ENCODE peak calls at places on chromosomes 3 and 15, in seven cellular contexts. One of them, this sample, is unnamed.

GRCh38 chr3:139533781-139534443 is 5.6 kb downstream of the RBP1 start:
- DNase-seq in Panc1: no peak
- DNase-seq in tibial nerve: no peak
- DNase-seq in heart right ventricle: peak; percentile 29
- DNase-seq in RWPE2: no peak
- DNase-seq in dorsolateral prefrontal cortex: peak; percentile 65
- DNase-seq in transverse colon: no peak
- DNase-seq in this sample: peak; percentile 19

GRCh38 chr3:46860381-46861292 is 2.6 kb downstream of the MYL3 start:
- DNase-seq in tibial nerve: peak; percentile 13
- DNase-seq in dorsolateral prefrontal cortex: peak; percentile 42
- DNase-seq in heart right ventricle: peak; percentile 50
- DNase-seq in transverse colon: no peak
- DNase-seq in Panc1: no peak
- DNase-seq in RWPE2: peak; percentile 58
- DNase-seq in this sample: no peak

GRCh38 chr3:157122116-157122515 is 37.8 kb downstream of the CCNL1 start:
- DNase-seq in heart right ventricle: no peak
- DNase-seq in tibial nerve: no peak
- DNase-seq in Panc1: no peak
- DNase-seq in RWPE2: peak; percentile 80
- DNase-seq in dorsolateral prefrontal cortex: no peak
- DNase-seq in transverse colon: no peak
- DNase-seq in this sample: peak; percentile 95

GRCh38 chr15:28128036-28128435 is 28.9 kb upstream of the OCA2 start:
- DNase-seq in RWPE2: peak; percentile 56
- DNase-seq in Panc1: no peak
- DNase-seq in tibial nerve: no peak
- DNase-seq in transverse colon: no peak
- DNase-seq in dorsolateral prefrontal cortex: peak; percentile 90
- DNase-seq in heart right ventricle: peak; percentile 63
- DNase-seq in this sample: no peak

GRCh38 chr3:152909180-152909883 is 74.4 kb downstream of the P2RY1 start:
- DNase-seq in heart right ventricle: no peak
- DNase-seq in transverse colon: no peak
- DNase-seq in RWPE2: no peak
- DNase-seq in dorsolateral prefrontal cortex: no peak
- DNase-seq in Panc1: no peak
- DNase-seq in tibial nerve: no peak
- DNase-seq in this sample: peak; percentile 17

GRCh38 chr15:71800835-71801745 is 9.3 kb upstream of the NR2E3 start:
- DNase-seq in RWPE2: no peak
- DNase-seq in transverse colon: peak; percentile 55
- DNase-seq in Panc1: peak; percentile 64
- DNase-seq in dorsolateral prefrontal cortex: peak; percentile 72
- DNase-seq in heart right ventricle: no peak
- DNase-seq in tibial nerve: no peak
- DNase-seq in this sample: peak; percentile 76

GRCh38 chr15:47471020-47471419 is 246.3 kb upstream of the SEMA6D start:
- DNase-seq in tibial nerve: no peak
- DNase-seq in Panc1: no peak
- DNase-seq in heart right ventricle: no peak
- DNase-seq in transverse colon: no peak
- DNase-seq in dorsolateral prefrontal cortex: no peak
- DNase-seq in RWPE2: no peak
- DNase-seq in this sample: peak; percentile 21

GRCh38 chr15:51768018-51768417 is 16.6 kb downstream of the TMOD2 start:
- DNase-seq in RWPE2: no peak
- DNase-seq in heart right ventricle: no peak
- DNase-seq in tibial nerve: no peak
- DNase-seq in Panc1: no peak
- DNase-seq in transverse colon: no peak
- DNase-seq in dorsolateral prefrontal cortex: no peak
- DNase-seq in this sample: no peak

GRCh38 chr3:70824785-70825184 is 512.3 kb upstream of the MDFIC2 start:
- DNase-seq in transverse colon: no peak
- DNase-seq in dorsolateral prefrontal cortex: no peak
- DNase-seq in tibial nerve: no peak
- DNase-seq in Panc1: no peak
- DNase-seq in heart right ventricle: no peak
- DNase-seq in RWPE2: no peak
- DNase-seq in this sample: peak; percentile 94

GRCh38 chr3:187000711-187001151 is 70.4 kb downstream of the ST6GAL1 start:
- DNase-seq in transverse colon: peak; percentile 33
- DNase-seq in RWPE2: no peak
- DNase-seq in heart right ventricle: no peak
- DNase-seq in dorsolateral prefrontal cortex: no peak
- DNase-seq in Panc1: no peak
- DNase-seq in tibial nerve: no peak
- DNase-seq in this sample: no peak

GRCh38 chr3:10620833-10621082 is 115.4 kb upstream of the ATP2B2 start:
- DNase-seq in heart right ventricle: no peak
- DNase-seq in Panc1: no peak
- DNase-seq in tibial nerve: no peak
- DNase-seq in RWPE2: no peak
- DNase-seq in transverse colon: no peak
- DNase-seq in dorsolateral prefrontal cortex: no peak
- DNase-seq in this sample: no peak

GRCh38 chr3:118938183-118938961 is 96.3 kb downstream of the IGSF11 start:
- DNase-seq in heart right ventricle: no peak
- DNase-seq in dorsolateral prefrontal cortex: no peak
- DNase-seq in tibial nerve: no peak
- DNase-seq in Panc1: no peak
- DNase-seq in RWPE2: no peak
- DNase-seq in transverse colon: no peak
- DNase-seq in this sample: peak; percentile 21

GRCh38 chr3:110575702-110576101 is 495.9 kb upstream of the NECTIN3 start:
- DNase-seq in dorsolateral prefrontal cortex: no peak
- DNase-seq in Panc1: no peak
- DNase-seq in heart right ventricle: no peak
- DNase-seq in transverse colon: no peak
- DNase-seq in RWPE2: no peak
- DNase-seq in tibial nerve: no peak
- DNase-seq in this sample: no peak

GRCh38 chr3:47910777-47911440 is 105.3 kb downstream of the MAP4 start:
- DNase-seq in heart right ventricle: no peak
- DNase-seq in dorsolateral prefrontal cortex: peak; percentile 68
- DNase-seq in tibial nerve: no peak
- DNase-seq in transverse colon: no peak
- DNase-seq in RWPE2: peak; percentile 58
- DNase-seq in Panc1: peak; percentile 7
- DNase-seq in this sample: peak; percentile 91

GRCh38 chr15:45458746-45459403 is 63.7 kb downstream of the SLC30A4 start:
- DNase-seq in tibial nerve: peak; percentile 63
- DNase-seq in heart right ventricle: peak; percentile 49
- DNase-seq in transverse colon: peak; percentile 84
- DNase-seq in dorsolateral prefrontal cortex: peak; percentile 76
- DNase-seq in RWPE2: no peak
- DNase-seq in Panc1: peak; percentile 59
- DNase-seq in this sample: peak; percentile 49

GRCh38 chr15:49270541-49271421 is 100.7 kb downstream of the GALK2 start:
- DNase-seq in dorsolateral prefrontal cortex: no peak
- DNase-seq in tibial nerve: no peak
- DNase-seq in transverse colon: no peak
- DNase-seq in heart right ventricle: peak; percentile 18
- DNase-seq in RWPE2: no peak
- DNase-seq in Panc1: peak; percentile 52
- DNase-seq in this sample: peak; percentile 68

GRCh38 chr15:57624730-57625129 is 33.0 kb downstream of the MYZAP start:
- DNase-seq in heart right ventricle: no peak
- DNase-seq in Panc1: no peak
- DNase-seq in transverse colon: no peak
- DNase-seq in tibial nerve: no peak
- DNase-seq in dorsolateral prefrontal cortex: no peak
- DNase-seq in RWPE2: no peak
- DNase-seq in this sample: no peak

GRCh38 chr3:146177072-146177936 is 16.3 kb upstream of the PLOD2 start:
- DNase-seq in heart right ventricle: peak; percentile 12
- DNase-seq in dorsolateral prefrontal cortex: no peak
- DNase-seq in Panc1: no peak
- DNase-seq in tibial nerve: peak; percentile 33
- DNase-seq in transverse colon: no peak
- DNase-seq in RWPE2: no peak
- DNase-seq in this sample: peak; percentile 74

GRCh38 chr3:59189561-59190338 is 139.9 kb upstream of the CFAP20DC start:
- DNase-seq in tibial nerve: no peak
- DNase-seq in transverse colon: peak; percentile 10
- DNase-seq in RWPE2: no peak
- DNase-seq in dorsolateral prefrontal cortex: no peak
- DNase-seq in heart right ventricle: no peak
- DNase-seq in Panc1: no peak
- DNase-seq in this sample: peak; percentile 2

GRCh38 chr15:101368868-101369642 is 74.0 kb upstream of the SNRPA1 start:
- DNase-seq in Panc1: no peak
- DNase-seq in RWPE2: peak; percentile 54
- DNase-seq in transverse colon: no peak
- DNase-seq in heart right ventricle: peak; percentile 53
- DNase-seq in dorsolateral prefrontal cortex: no peak
- DNase-seq in tibial nerve: no peak
- DNase-seq in this sample: no peak

GRCh38 chr3:146536681-146537080 is 7.7 kb downstream of the PLSCR1 start:
- DNase-seq in heart right ventricle: no peak
- DNase-seq in dorsolateral prefrontal cortex: no peak
- DNase-seq in transverse colon: no peak
- DNase-seq in RWPE2: no peak
- DNase-seq in Panc1: no peak
- DNase-seq in tibial nerve: no peak
- DNase-seq in this sample: no peak

GRCh38 chr3:179082416-179082815 is 10.8 kb upstream of the ZMAT3 start:
- DNase-seq in Panc1: no peak
- DNase-seq in heart right ventricle: no peak
- DNase-seq in RWPE2: no peak
- DNase-seq in dorsolateral prefrontal cortex: no peak
- DNase-seq in transverse colon: no peak
- DNase-seq in tibial nerve: no peak
- DNase-seq in this sample: peak; percentile 23

GRCh38 chr15:58423858-58424608 is 7.8 kb upstream of the LIPC start:
- DNase-seq in heart right ventricle: no peak
- DNase-seq in Panc1: no peak
- DNase-seq in dorsolateral prefrontal cortex: no peak
- DNase-seq in transverse colon: no peak
- DNase-seq in RWPE2: no peak
- DNase-seq in tibial nerve: no peak
- DNase-seq in this sample: peak; percentile 95

GRCh38 chr3:135621184-135621931 is 344.2 kb upstream of the PPP2R3A start:
- DNase-seq in heart right ventricle: no peak
- DNase-seq in tibial nerve: no peak
- DNase-seq in transverse colon: no peak
- DNase-seq in Panc1: no peak
- DNase-seq in dorsolateral prefrontal cortex: no peak
- DNase-seq in RWPE2: no peak
- DNase-seq in this sample: no peak

GRCh38 chr3:187518616-187519015 is 150.4 kb downstream of the RTP4 start:
- DNase-seq in heart right ventricle: no peak
- DNase-seq in dorsolateral prefrontal cortex: no peak
- DNase-seq in tibial nerve: no peak
- DNase-seq in Panc1: no peak
- DNase-seq in transverse colon: no peak
- DNase-seq in RWPE2: no peak
- DNase-seq in this sample: no peak

GRCh38 chr3:154972951-154973350 is 107.2 kb upstream of the MME start:
- DNase-seq in Panc1: no peak
- DNase-seq in transverse colon: no peak
- DNase-seq in heart right ventricle: no peak
- DNase-seq in RWPE2: no peak
- DNase-seq in dorsolateral prefrontal cortex: no peak
- DNase-seq in tibial nerve: no peak
- DNase-seq in this sample: peak; percentile 79

GRCh38 chr15:65212097-65212496 is 824 bp upstream of the CILP start:
- DNase-seq in Panc1: no peak
- DNase-seq in RWPE2: no peak
- DNase-seq in transverse colon: no peak
- DNase-seq in dorsolateral prefrontal cortex: no peak
- DNase-seq in tibial nerve: no peak
- DNase-seq in heart right ventricle: no peak
- DNase-seq in this sample: no peak

GRCh38 chr15:97446138-97446537 is 514.4 kb upstream of the ARRDC4 start:
- DNase-seq in tibial nerve: no peak
- DNase-seq in transverse colon: no peak
- DNase-seq in Panc1: no peak
- DNase-seq in dorsolateral prefrontal cortex: no peak
- DNase-seq in RWPE2: no peak
- DNase-seq in heart right ventricle: no peak
- DNase-seq in this sample: no peak

GRCh38 chr3:24520101-24520495 is 25.4 kb upstream of the THRB start:
- DNase-seq in dorsolateral prefrontal cortex: no peak
- DNase-seq in Panc1: no peak
- DNase-seq in heart right ventricle: no peak
- DNase-seq in RWPE2: no peak
- DNase-seq in transverse colon: no peak
- DNase-seq in tibial nerve: no peak
- DNase-seq in this sample: no peak

DNA sequence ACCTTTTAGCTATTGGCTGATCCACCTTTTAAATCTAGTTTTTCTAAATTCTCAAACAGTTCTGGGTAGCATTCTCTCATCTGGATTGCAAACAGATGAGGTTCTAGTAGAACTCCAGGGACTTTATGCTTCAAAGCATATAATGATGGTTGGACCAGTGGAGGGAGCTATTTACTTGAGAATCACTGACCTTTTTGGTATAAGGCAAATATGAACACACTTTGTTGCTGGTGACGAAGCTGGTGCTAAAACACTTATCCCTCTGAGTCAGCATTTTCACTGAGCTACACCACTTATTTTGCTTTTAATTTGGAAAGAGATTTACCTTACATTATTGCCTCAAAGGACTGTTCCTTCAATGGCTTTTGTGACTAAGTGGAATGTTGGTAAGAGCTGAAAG is 58.6 kb upstream of the SLITRK3 start:
- DNase-seq in heart right ventricle: no peak
- DNase-seq in dorsolateral prefrontal cortex: no peak
- DNase-seq in RWPE2: no peak
- DNase-seq in Panc1: peak; percentile 10
- DNase-seq in tibial nerve: no peak
- DNase-seq in transverse colon: no peak
- DNase-seq in this sample: peak; percentile 63
- TF ChIP-seq CTCF in heart right ventricle: peak; percentile 21
- TF ChIP-seq CTCF in dorsolateral prefrontal cortex: peak; percentile 16
- TF ChIP-seq CTCF in RWPE2: peak; percentile 31
- TF ChIP-seq CTCF in Panc1: peak; percentile 30
- TF ChIP-seq CTCF in tibial nerve: no peak
- TF ChIP-seq CTCF in transverse colon: no peak
- TF ChIP-seq CTCF in this sample: peak; percentile 24

GRCh38 chr3:134244921-134245320 is 5.7 kb downstream of the RYK start:
- DNase-seq in Panc1: no peak
- DNase-seq in transverse colon: no peak
- DNase-seq in tibial nerve: no peak
- DNase-seq in RWPE2: no peak
- DNase-seq in heart right ventricle: no peak
- DNase-seq in dorsolateral prefrontal cortex: no peak
- DNase-seq in this sample: no peak
- H3K4me3 ChIP-seq in Panc1: no peak overlapping the region
- H3K4me3 ChIP-seq in transverse colon: no peak overlapping the region
- H3K4me3 ChIP-seq in tibial nerve: no peak overlapping the region
- H3K4me3 ChIP-seq in RWPE2: no peak overlapping the region
- H3K4me3 ChIP-seq in heart right ventricle: no peak overlapping the region
- H3K4me3 ChIP-seq in dorsolateral prefrontal cortex: no peak overlapping the region
- H3K4me3 ChIP-seq in this sample: no peak overlapping the region

GRCh38 chr3:20040476-20041196 is 390 bp downstream of the KAT2B start:
- DNase-seq in Panc1: no peak
- DNase-seq in RWPE2: peak; percentile 74
- DNase-seq in tibial nerve: peak; percentile 68
- DNase-seq in heart right ventricle: peak; percentile 84
- DNase-seq in dorsolateral prefrontal cortex: peak; percentile 87
- DNase-seq in transverse colon: peak; percentile 85
- DNase-seq in this sample: peak; percentile 65
- TF ChIP-seq CTCF in Panc1: peak; percentile 18
- TF ChIP-seq CTCF in RWPE2: peak; percentile 6
- TF ChIP-seq CTCF in tibial nerve: no peak
- TF ChIP-seq CTCF in heart right ventricle: peak; percentile 32
- TF ChIP-seq CTCF in dorsolateral prefrontal cortex: no peak
- TF ChIP-seq CTCF in transverse colon: peak; percentile 10
- TF ChIP-seq CTCF in this sample: peak; percentile 3

GRCh38 chr3:8503461-8503860 is 1.8 kb downstream of the LMCD1 start:
- DNase-seq in tibial nerve: no peak
- DNase-seq in Panc1: no peak
- DNase-seq in RWPE2: no peak
- DNase-seq in transverse colon: no peak
- DNase-seq in dorsolateral prefrontal cortex: no peak
- DNase-seq in heart right ventricle: no peak
- DNase-seq in this sample: peak; percentile 57
- H3K4me3 ChIP-seq in tibial nerve: peak overlapping the region; percentile 6
- H3K4me3 ChIP-seq in Panc1: peak overlapping the region; percentile 53
- H3K4me3 ChIP-seq in RWPE2: no peak overlapping the region
- H3K4me3 ChIP-seq in transverse colon: no peak overlapping the region
- H3K4me3 ChIP-seq in dorsolateral prefrontal cortex: no peak overlapping the region
- H3K4me3 ChIP-seq in heart right ventricle: peak overlapping the region; percentile 47
- H3K4me3 ChIP-seq in this sample: peak overlapping the region; percentile 62